ENCODE peak calls at places on chromosomes 16 and 17, in eight cellular contexts. D is OCI-LY7, P is mammary epithelial cell, M is HCT116, R is A549, S is GM12878, U is SK-N-SH, B is HepG2. J is an unnamed sample.

GRCh38 chr16:89538286-89538685 is 22.2 kb upstream of the RPL13 start:
- DNase-seq in R (no peak), D (no peak), B (no peak), M (no peak), P (no peak), U (no peak), S (no peak), J (no peak)

GRCh38 chr16:27474041-27474440 is 72.1 kb downstream of the IL21R start:
- DNase-seq in R (no peak), B (no peak), D (no peak), M (no peak), U (no peak), P (no peak), S (no peak), J (no peak)

GRCh38 chr17:2033128-2033527 is 3.2 kb downstream of the DPH1 start:
- DNase-seq in M (no peak), R (no peak), U (no peak), P (no peak), D (no peak), B (no peak), S (no peak), J (no peak)

GRCh38 chr17:3989156-3989886 is 25.1 kb upstream of the ATP2A3 start:
- DNase-seq in M (no peak), R (no peak), U (peak), B (no peak), D (no peak), P (no peak), S (no peak), J (no peak)

GRCh38 chr17:15361151-15361550 is 19.8 kb upstream of the TEKT3 start:
- DNase-seq in D (no peak), R (no peak), B (no peak), M (no peak), S (no peak), U (no peak), P (no peak), J (no peak)

GRCh38 chr17:53142890-53143289 is 679.8 kb upstream of the KIF2B start:
- DNase-seq in R (no peak), B (no peak), S (no peak), P (no peak), D (no peak), M (no peak), U (no peak), J (no peak)

GRCh38 chr16:30110661-30111060 is 2.7 kb downstream of the GDPD3 start:
- DNase-seq in R (no peak), D (no peak), U (no peak), B (no peak), M (no peak), S (no peak), P (no peak), J (peak)

GRCh38 chr17:29250666-29251065 is 4.0 kb downstream of the CRYBA1 start:
- DNase-seq in M (no peak), U (no peak), P (no peak), B (no peak), S (no peak), D (no peak), R (no peak), J (no peak)

GRCh38 chr17:77968788-77969187 is 10.3 kb downstream of the TNRC6C start:
- DNase-seq in D (no peak), S (no peak), B (no peak), R (no peak), M (no peak), U (no peak), P (no peak), J (no peak)

GRCh38 chr16:49799172-49799571 is 56.7 kb downstream of the ZNF423 start:
- DNase-seq in B (no peak), D (no peak), R (no peak), P (no peak), U (no peak), M (no peak), S (no peak), J (no peak)

GRCh38 chr17:44235583-44235936 is 16.1 kb upstream of the UBTF start:
- DNase-seq in U (no peak), M (peak), B (no peak), R (no peak), P (peak), S (no peak), D (no peak), J (peak)

GRCh38 chr16:10509534-10510025 is 70.8 kb downstream of the EMP2 start:
- DNase-seq in M (peak), U (peak), P (peak), B (peak), S (peak), R (peak), D (peak), J (peak)

GRCh38 chr16:31270795-31271194 is 11.0 kb downstream of the ITGAM start:
- DNase-seq in D (no peak), P (no peak), R (no peak), U (no peak), B (no peak), M (no peak), S (no peak), J (no peak)

GRCh38 chr16:20255002-20255401 is 72.3 kb downstream of the GP2 start:
- DNase-seq in U (no peak), M (no peak), D (no peak), S (no peak), P (no peak), B (no peak), R (no peak), J (no peak)

GRCh38 chr17:67055811-67056745 is 11.7 kb downstream of the CACNG1 start:
- DNase-seq in B (no peak), M (no peak), P (no peak), S (no peak), R (no peak), U (peak), D (peak), J (no peak)

GRCh38 chr16:72554935-72555334 is 383.0 kb upstream of the PMFBP1 start:
- DNase-seq in R (no peak), B (no peak), M (peak), S (no peak), P (peak), U (no peak), D (no peak), J (no peak)

GRCh38 chr17:79548116-79548515 is 62.7 kb downstream of the RBFOX3 start:
- DNase-seq in U (peak), M (no peak), R (no peak), B (no peak), S (no peak), P (no peak), D (no peak), J (no peak)

GRCh38 chr17:35801583-35802224 is 6.3 kb upstream of the MMP28 start:
- DNase-seq in S (no peak), R (no peak), P (no peak), D (peak), B (no peak), U (peak), M (no peak), J (no peak)

GRCh38 chr16:49890876-49891275 is 35.0 kb upstream of the ZNF423 start:
- DNase-seq in U (no peak), P (no peak), R (no peak), S (no peak), D (peak), B (no peak), M (no peak), J (no peak)

GRCh38 chr16:83900611-83901010 is 1.7 kb downstream of the MLYCD start:
- DNase-seq in U (no peak), P (no peak), B (no peak), S (no peak), M (no peak), D (no peak), R (no peak), J (no peak)

GRCh38 chr16:22684282-22685161 is 129.4 kb upstream of the HS3ST2 start:
- DNase-seq in B (no peak), S (no peak), R (no peak), P (no peak), D (no peak), M (no peak), U (no peak), J (no peak)

GRCh38 chr17:30905742-30906100 is 317 bp downstream of the TEFM start:
- DNase-seq in R (peak), S (no peak), M (peak), U (peak), D (peak), P (no peak), B (no peak), J (no peak)

DNA sequence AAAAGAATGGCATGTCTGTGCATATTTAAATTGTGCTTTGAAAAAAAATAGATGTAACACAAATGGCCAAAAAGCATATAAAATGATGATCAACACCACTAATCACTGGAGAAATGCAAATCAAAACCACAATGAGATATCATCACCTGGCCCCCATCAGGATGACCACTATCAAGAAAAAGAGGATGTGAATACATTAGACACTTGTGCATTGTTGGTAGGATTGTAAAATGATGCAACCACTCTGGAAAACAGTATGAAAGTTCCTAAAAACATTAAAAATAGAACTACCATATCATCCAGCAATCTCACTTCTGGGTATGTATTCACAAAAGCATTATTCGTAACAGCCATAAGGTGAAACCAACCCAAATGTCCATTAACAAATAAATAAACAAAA is 91.5 kb downstream of the SPAG9 start:
- DNase-seq in D (peak), R (no peak), B (no peak), P (no peak), S (no peak), U (no peak), M (no peak), J (no peak)
- H3K4me2 ChIP-seq in D (peak), R (no peak), B (no peak), P (no peak), S (no peak), U (peak), M (no peak), J (no peak)

DNA sequence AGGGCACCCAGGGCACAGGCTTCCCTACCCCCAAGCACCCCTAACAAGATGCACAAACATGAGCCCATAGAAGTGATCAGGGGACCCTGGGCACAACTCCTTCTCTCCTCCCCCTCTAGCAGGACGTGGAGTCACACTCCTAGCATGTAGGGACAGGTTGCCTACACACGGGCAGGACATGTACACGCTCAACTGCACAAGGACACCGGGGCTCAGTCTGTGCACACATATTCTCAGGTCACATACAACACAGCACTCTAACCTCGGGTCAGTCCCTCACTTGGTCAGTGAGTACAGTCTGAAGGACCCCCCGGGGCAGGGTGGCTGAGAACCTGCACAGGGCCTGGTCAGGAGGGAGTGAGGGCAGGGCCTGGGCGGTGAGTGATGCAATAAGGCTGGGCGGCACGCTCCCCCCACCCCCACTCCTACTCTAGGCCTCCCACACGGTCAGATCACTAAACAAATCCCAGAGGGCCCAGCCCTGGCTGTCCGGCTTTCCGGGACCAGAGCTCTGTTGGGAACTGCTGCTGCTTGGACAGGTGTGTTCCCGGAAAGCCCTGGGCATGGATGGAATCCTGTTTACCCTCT is 808 bp upstream of the DOC2B start:
- DNase-seq in R (no peak), B (peak), U (no peak), D (no peak), M (no peak), S (no peak), P (no peak), J (no peak)
- H3K4me2 ChIP-seq in R (peak), B (peak), U (no peak), D (no peak), M (peak), S (no peak), P (no peak), J (no peak)

GRCh38 chr16:85221081-85221809 is 109.0 kb upstream of the CIBAR2 start:
- DNase-seq in U (peak), B (no peak), P (no peak), D (no peak), S (no peak), M (no peak), R (no peak), J (no peak)
- H3K4me2 ChIP-seq in U (peak), B (peak), P (no peak), D (no peak), S (no peak), M (no peak), R (no peak), J (no peak)

DNA sequence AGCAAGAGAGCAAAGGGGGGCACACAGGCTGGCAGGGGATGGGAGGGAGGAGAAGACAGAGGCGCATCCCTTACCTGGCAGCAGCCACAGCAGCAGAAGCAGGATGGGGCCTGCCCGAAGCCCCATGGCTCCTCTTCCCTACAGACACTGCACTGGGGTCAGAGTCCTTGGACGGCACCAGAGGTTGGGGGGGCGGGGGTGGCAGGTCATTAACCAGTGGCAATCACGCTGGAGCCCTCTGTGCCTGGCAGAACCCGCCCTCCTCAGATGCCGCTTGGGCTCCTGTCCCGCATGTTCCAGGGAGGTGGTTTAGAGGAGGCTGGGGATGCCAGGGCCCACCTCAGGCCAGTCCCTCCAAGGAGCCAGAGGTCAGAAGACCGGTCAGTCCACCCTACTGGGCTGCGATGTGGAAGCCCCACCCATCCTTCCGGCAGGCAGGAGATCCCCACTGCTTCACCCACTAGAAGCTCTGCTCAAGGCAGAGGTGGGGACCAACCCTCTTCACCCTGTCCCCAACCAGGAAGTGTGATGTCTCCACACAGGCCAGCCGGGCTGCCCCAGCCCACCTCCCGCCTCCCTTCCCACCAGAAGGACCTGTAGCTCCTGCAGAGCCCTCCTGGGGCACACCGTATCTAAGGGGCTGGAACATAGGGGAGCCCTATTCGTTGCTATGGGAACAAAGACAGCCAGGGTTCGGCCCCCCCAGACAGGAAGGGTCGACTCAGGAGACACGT is 11.7 kb downstream of the ZG16B start:
- DNase-seq in B (no peak), U (no peak), P (no peak), R (no peak), M (no peak), S (no peak), D (no peak), J (no peak)
- H3K4me2 ChIP-seq in B (peak), U (no peak), P (no peak), R (no peak), M (peak), S (peak), D (no peak), J (no peak)

DNA sequence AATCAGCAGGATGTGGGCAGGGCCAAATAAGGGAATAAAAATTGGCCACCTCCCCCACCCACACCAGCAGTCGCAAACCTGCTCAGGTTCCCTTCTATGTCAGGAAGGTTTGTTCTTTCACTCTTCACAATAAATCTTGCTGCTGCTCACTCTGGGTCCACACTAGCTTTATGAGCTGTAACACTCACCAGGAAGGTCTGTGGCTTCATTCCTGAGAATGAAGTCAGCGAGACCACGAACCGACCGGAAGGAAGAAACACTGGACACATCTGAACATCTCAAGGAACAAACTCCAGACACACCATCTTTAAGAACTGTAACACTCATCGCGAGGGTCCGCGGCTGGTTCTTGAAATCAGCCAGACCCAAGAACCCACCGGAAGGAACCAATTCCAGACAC is 115.5 kb upstream of the TBX2 start:
- DNase-seq in D (no peak), R (no peak), M (no peak), S (no peak), U (no peak), P (peak), B (no peak), J (no peak)
- H3K4me2 ChIP-seq in D (no peak), R (no peak), M (no peak), S (no peak), U (peak), P (no peak), B (no peak), J (no peak)